ENCODE peak calls at places on chromosomes 13 and 19, in seven cellular contexts. I, J, O, Z, L, C and U are unnamed samples.

GRCh38 chr19:7669641-7670040 is 792 bp downstream of the RETN start:
- DNase-seq in I (no peak), L (no peak), O (no peak), J (no peak), C (no peak), Z (no peak), U (no peak)

GRCh38 chr13:29483211-29483610 is 112.3 kb downstream of the SLC7A1 start:
- DNase-seq in O (no peak), Z (no peak), J (no peak), C (no peak), L (no peak), I (no peak), U (no peak)

GRCh38 chr13:44146162-44146561 is 227.5 kb upstream of the SERP2 start:
- DNase-seq in I (no peak), O (no peak), C (no peak), L (no peak), J (no peak), Z (no peak), U (no peak)

GRCh38 chr19:38255759-38256052 is 468 bp downstream of the PPP1R14A start:
- DNase-seq in L (peak), J (no peak), Z (no peak), C (peak), O (no peak), I (no peak), U (no peak)

GRCh38 chr19:45901432-45901903 is 945 bp downstream of the MYPOP start:
- DNase-seq in J (no peak), C (peak), Z (no peak), O (peak), I (no peak), L (no peak), U (no peak)

GRCh38 chr19:6220385-6221191 is 59.2 kb downstream of the MLLT1 start:
- DNase-seq in I (no peak), O (no peak), L (peak), J (no peak), C (no peak), Z (no peak), U (no peak)

GRCh38 chr19:16288544-16288943 is 36.1 kb upstream of the KLF2 start:
- DNase-seq in J (no peak), I (no peak), Z (no peak), O (no peak), C (no peak), L (no peak), U (no peak)

GRCh38 chr13:25281937-25282332 is 5.4 kb downstream of the MTMR6 start:
- DNase-seq in I (no peak), L (no peak), J (no peak), C (no peak), O (no peak), Z (peak), U (peak)

GRCh38 chr19:55275851-55276719 is 3.8 kb downstream of the HSPBP1 start:
- DNase-seq in J (no peak), I (no peak), O (peak), Z (peak), C (no peak), L (no peak), U (peak)

GRCh38 chr13:101127741-101128353 is 288.5 kb downstream of the NALCN start:
- DNase-seq in L (no peak), I (no peak), Z (peak), O (peak), C (no peak), J (no peak), U (peak)

GRCh38 chr13:77533875-77534788 is 1.4 kb upstream of the SCEL start:
- DNase-seq in I (no peak), O (no peak), J (no peak), C (no peak), L (no peak), Z (peak), U (no peak)

GRCh38 chr13:76903544-76904162 is 17.4 kb upstream of the KCTD12 start:
- DNase-seq in L (peak), I (peak), J (peak), O (peak), Z (peak), C (peak), U (peak)

GRCh38 chr13:45918597-45918996 is 67.0 kb upstream of the SIAH3 start:
- DNase-seq in L (no peak), Z (no peak), C (no peak), J (no peak), O (no peak), I (no peak), U (no peak)

GRCh38 chr13:114061746-114062145 is 70.7 kb downstream of the RASA3 start:
- DNase-seq in J (no peak), O (no peak), I (no peak), C (no peak), Z (no peak), L (no peak), U (no peak)

GRCh38 chr13:92164822-92165221 is 766.4 kb downstream of the GPC5 start:
- DNase-seq in C (no peak), J (no peak), L (no peak), O (no peak), Z (no peak), I (no peak), U (no peak)

GRCh38 chr13:30880756-30881155 is 25.3 kb upstream of the MEDAG start:
- DNase-seq in Z (no peak), J (no peak), I (no peak), O (no peak), C (no peak), L (peak), U (no peak)

GRCh38 chr19:35248310-35249145 is at the start of gene LSR:
- DNase-seq in J (no peak), I (peak), O (peak), L (peak), C (no peak), Z (peak), U (peak)

GRCh38 chr13:20351279-20352022 is 119.3 kb upstream of the GJB6 start:
- DNase-seq in J (no peak), I (no peak), O (no peak), Z (no peak), L (no peak), C (no peak), U (no peak)

GRCh38 chr13:45370922-45371406 is 30.0 kb upstream of the TPT1 start:
- DNase-seq in C (peak), J (peak), I (no peak), O (peak), Z (peak), L (peak), U (peak)

GRCh38 chr13:102729560-102730275 is 34.9 kb upstream of the METTL21C start:
- DNase-seq in C (no peak), J (no peak), O (no peak), I (no peak), L (no peak), Z (no peak), U (no peak)

GRCh38 chr13:64305246-64305645 is 2889.6 kb upstream of the PCDH20 start:
- DNase-seq in O (no peak), L (no peak), Z (no peak), J (no peak), I (no peak), C (no peak), U (no peak)

GRCh38 chr19:3350014-3350663 is 16.2 kb upstream of the NFIC start:
- DNase-seq in C (no peak), Z (no peak), J (no peak), L (no peak), I (no peak), O (no peak), U (no peak)

GRCh38 chr19:3356805-3357204 is 9.6 kb upstream of the NFIC start:
- DNase-seq in O (no peak), C (no peak), Z (no peak), L (no peak), J (no peak), I (no peak), U (no peak)

GRCh38 chr19:3348042-3348441 is 18.3 kb upstream of the NFIC start:
- DNase-seq in L (no peak), J (no peak), I (no peak), C (no peak), O (no peak), Z (no peak), U (no peak)

GRCh38 chr19:3353493-3353892 is 12.9 kb upstream of the NFIC start:
- DNase-seq in L (no peak), I (no peak), Z (no peak), C (no peak), O (no peak), J (no peak), U (no peak)

GRCh38 chr19:3351702-3352447 is 14.5 kb upstream of the NFIC start:
- DNase-seq in J (no peak), L (no peak), I (no peak), O (no peak), C (no peak), Z (no peak), U (no peak)
- TF ChIP-seq CTCF in J (no peak), L (no peak), I (no peak), O (no peak), C (no peak), Z (no peak), U (no peak)

GRCh38 chr13:98217597-98217996 is 40.5 kb upstream of the RNF113B start:
- DNase-seq in O (no peak), L (no peak), J (no peak), C (no peak), Z (no peak), I (no peak), U (no peak)

GRCh38 chr13:98215508-98215907 is 38.4 kb upstream of the RNF113B start:
- DNase-seq in O (no peak), J (no peak), I (no peak), L (no peak), C (no peak), Z (no peak), U (no peak)

GRCh38 chr13:98214707-98215106 is 37.6 kb upstream of the RNF113B start:
- DNase-seq in I (peak), C (no peak), J (no peak), O (no peak), L (no peak), Z (no peak), U (no peak)

GRCh38 chr13:98216135-98216565 is 39.1 kb upstream of the RNF113B start:
- DNase-seq in L (peak), J (no peak), O (no peak), Z (peak), C (no peak), I (no peak), U (no peak)

DNA sequence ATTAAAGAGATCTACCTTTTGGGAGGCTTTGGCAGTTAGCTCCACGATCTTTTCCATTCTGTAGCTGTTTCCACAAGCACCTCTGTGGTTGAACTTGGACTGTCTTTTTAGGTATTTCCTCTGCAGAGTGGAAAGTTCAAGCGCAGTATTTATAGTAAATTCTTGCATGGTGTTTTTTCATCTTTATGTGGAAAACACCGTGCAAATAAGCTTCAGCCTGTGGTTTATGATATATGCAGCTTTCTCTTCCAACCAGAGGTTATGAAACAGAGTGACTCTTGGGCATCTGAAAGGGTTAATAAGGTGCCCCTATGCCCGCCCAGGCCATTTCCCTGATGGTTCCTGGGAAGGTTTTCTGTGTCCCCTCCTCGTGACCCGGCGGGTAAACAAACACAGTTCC is 39.6 kb upstream of the RNF113B start:
- DNase-seq in C (no peak), L (no peak), Z (peak), O (peak), I (no peak), J (no peak), U (no peak)
- TF ChIP-seq CTCF in C (no peak), L (no peak), Z (no peak), O (no peak), I (no peak), J (no peak), U (no peak)

GRCh38 chr13:98938801-98939200 is 39.1 kb downstream of the DOCK9 start:
- DNase-seq in J (no peak), C (no peak), L (no peak), Z (no peak), O (no peak), I (no peak), U (no peak)

GRCh38 chr13:98939552-98940306 is 38.1 kb downstream of the DOCK9 start:
- DNase-seq in C (no peak), L (no peak), I (no peak), Z (no peak), O (no peak), J (no peak), U (no peak)

GRCh38 chr13:98941118-98941517 is 36.7 kb downstream of the DOCK9 start:
- DNase-seq in C (no peak), O (no peak), J (no peak), I (no peak), Z (no peak), L (no peak), U (no peak)

GRCh38 chr13:98941536-98941935 is 36.3 kb downstream of the DOCK9 start:
- DNase-seq in I (no peak), O (no peak), L (no peak), Z (no peak), C (no peak), J (no peak), U (no peak)

DNA sequence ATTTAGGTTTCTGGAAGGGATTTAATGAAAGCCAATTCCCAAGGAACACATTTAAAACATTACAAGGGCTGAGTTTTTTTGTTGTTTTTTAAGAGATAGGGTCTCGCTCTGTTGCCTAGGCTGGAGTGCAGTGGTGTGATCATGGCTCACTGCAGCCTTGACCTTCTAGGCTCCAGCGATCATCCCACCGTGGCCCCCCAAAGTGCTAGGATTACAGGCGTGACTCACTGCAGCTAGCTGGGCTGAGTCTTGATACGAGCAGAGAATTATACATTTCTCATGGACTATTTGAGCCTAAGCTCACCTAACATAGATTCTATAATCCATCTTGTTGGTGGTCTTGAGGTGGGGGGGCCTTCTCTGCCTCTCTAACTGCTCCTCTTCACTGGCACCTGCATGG is 37.5 kb downstream of the DOCK9 start:
- DNase-seq in J (no peak), I (no peak), C (no peak), O (no peak), L (no peak), Z (no peak), U (no peak)
- TF ChIP-seq CTCF in J (no peak), I (no peak), C (no peak), O (no peak), L (no peak), Z (no peak), U (no peak)

DNA sequence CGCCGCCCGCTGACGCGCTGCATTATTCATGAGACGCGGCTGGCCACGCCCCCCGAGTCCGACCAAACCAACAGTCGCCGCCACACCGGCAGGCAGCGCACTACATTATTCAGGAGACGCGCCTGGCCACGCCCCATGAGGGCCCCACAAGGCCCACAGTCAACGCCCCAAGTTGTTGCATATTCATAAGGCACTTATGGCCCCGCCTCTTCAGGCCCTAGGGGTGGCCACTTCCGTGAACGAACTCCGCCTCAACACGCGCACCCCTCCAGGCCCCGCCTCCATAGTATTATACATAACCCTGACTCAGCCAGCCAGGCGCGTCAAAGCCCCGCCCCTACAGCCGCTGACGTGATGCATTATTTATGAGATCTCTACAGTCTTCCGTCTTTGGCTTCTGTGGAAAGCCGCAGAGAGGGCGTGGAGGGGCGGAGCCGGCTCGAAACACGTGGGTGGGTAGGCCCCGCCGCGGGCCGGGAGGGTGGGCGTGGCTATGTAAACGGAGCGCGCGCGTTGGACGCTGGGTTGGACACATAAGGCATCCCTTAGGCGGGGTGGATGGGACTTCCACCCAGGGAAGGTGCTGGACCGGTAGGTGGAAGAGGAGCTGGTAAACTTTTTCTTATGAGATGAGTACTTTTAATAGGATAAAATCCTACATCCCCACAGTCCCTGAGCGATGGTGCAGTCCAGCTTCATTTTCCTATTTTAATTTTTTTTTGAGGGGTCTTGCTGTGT is 423 bp upstream of the ELL start:
- DNase-seq in I (peak), Z (peak), O (peak), C (peak), J (peak), L (peak), U (peak)
- TF ChIP-seq CTCF in I (no peak), Z (no peak), O (no peak), C (no peak), J (no peak), L (no peak), U (no peak)

GRCh38 chr13:110431851-110432294 is 124.8 kb downstream of the COL4A2 start:
- DNase-seq in O (no peak), Z (no peak), L (peak), J (no peak), C (no peak), I (no peak), U (no peak)

GRCh38 chr13:110432522-110432921 is 125.4 kb downstream of the COL4A2 start:
- DNase-seq in C (no peak), O (no peak), L (no peak), J (no peak), Z (no peak), I (no peak), U (no peak)

GRCh38 chr13:110433014-110433413 is 125.9 kb downstream of the COL4A2 start:
- DNase-seq in J (no peak), L (peak), O (no peak), I (no peak), Z (no peak), C (no peak), U (no peak)

GRCh38 chr13:110431425-110431824 is 124.3 kb downstream of the COL4A2 start:
- DNase-seq in J (no peak), C (no peak), Z (no peak), L (peak), I (no peak), O (no peak), U (no peak)

GRCh38 chr13:110430391-110431338 is 123.6 kb downstream of the COL4A2 start:
- DNase-seq in O (no peak), I (no peak), C (no peak), J (no peak), Z (no peak), L (no peak), U (no peak)
- TF ChIP-seq CTCF in O (no peak), I (no peak), C (no peak), J (no peak), Z (no peak), L (no peak), U (no peak)

GRCh38 chr19:34226036-34226435 is 28.3 kb upstream of the GARRE1 start:
- DNase-seq in Z (peak), O (no peak), I (no peak), C (no peak), J (no peak), L (no peak), U (peak)

GRCh38 chr19:34228347-34228746 is 26.0 kb upstream of the GARRE1 start:
- DNase-seq in I (no peak), Z (no peak), O (no peak), J (no peak), L (no peak), C (no peak), U (no peak)

GRCh38 chr19:34228762-34229161 is 25.6 kb upstream of the GARRE1 start:
- DNase-seq in Z (no peak), I (no peak), L (no peak), C (no peak), J (no peak), O (no peak), U (no peak)

GRCh38 chr19:34224996-34225658 is 29.2 kb upstream of the GARRE1 start:
- DNase-seq in J (no peak), L (no peak), O (no peak), I (no peak), C (no peak), Z (peak), U (no peak)

DNA sequence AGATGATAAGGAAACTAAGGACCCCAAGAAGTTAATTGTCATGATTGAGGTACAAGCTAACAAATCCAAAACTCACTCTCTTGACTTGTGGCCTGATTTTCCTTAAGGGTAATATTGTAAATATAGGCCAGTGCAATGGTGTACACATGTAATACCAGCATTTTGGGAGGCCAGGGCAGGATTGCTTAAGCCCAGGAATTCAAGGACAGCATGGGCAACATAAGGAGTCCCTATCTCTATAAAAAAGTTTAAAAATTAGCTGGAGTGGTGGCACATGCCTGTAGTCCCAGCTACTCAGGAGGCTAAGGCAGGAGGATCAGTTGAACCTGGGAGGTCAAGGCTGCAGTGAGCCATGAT is 28.7 kb upstream of the GARRE1 start:
- DNase-seq in I (no peak), J (no peak), Z (no peak), L (no peak), C (no peak), O (no peak), U (no peak)
- TF ChIP-seq CTCF in I (no peak), J (no peak), Z (no peak), L (no peak), C (no peak), O (no peak), U (no peak)